ENCODE peak calls at places on chromosome 21, in nine cellular contexts. T is HCT116; N is epithelial cell of esophagus; Q is endothelial cell; C is left cardiac atrium; U is activated CD8-positive, alpha-beta memory T cell treated with anti-CD3 and anti-CD28 coated beads for 4 hours; E is stimulated activated CD4-positive, alpha-beta T cell treated with anti-CD3 and anti-CD28 coated beads, Interleukin-12 subunit alpha, Interleukin-12 subunit beta, amount 100 ng/mL, for 48 hours; G is SK-N-SH; D is effector memory CD8-positive, alpha-beta T cell. L is an unnamed sample.

GRCh38 chr21:46171996-46172862 is 12.0 kb downstream of the SPATC1L start:
- DNase-seq in N (no peak), T (no peak), G (no peak), C (no peak), Q (no peak), D (no peak), E (no peak), U (no peak), L (no peak)

GRCh38 chr21:33651965-33652680 is 9.8 kb downstream of the ITSN1 start:
- DNase-seq in D (no peak), C (no peak), G (no peak), T (no peak), N (no peak), U (no peak), Q (no peak), E (no peak), L (no peak)

GRCh38 chr21:22758478-22758877 is 1760.3 kb downstream of the NCAM2 start:
- DNase-seq in U (no peak), Q (no peak), C (no peak), D (no peak), G (no peak), N (peak; percentile 0), T (no peak), E (no peak), L (no peak)

GRCh38 chr21:42047821-42048613 is 23.1 kb upstream of the UMODL1 start:
- DNase-seq in T (no peak), E (no peak), N (no peak), U (no peak), Q (no peak), D (no peak), C (peak; percentile 75), G (no peak), L (peak; percentile 56)

GRCh38 chr21:25670726-25671125 is 31.7 kb downstream of the JAM2 start:
- DNase-seq in C (no peak), T (no peak), D (no peak), N (no peak), U (no peak), E (no peak), G (no peak), Q (no peak), L (peak; percentile 59)

GRCh38 chr21:36202721-36203602 is 46.3 kb downstream of the DOP1B start:
- DNase-seq in D (no peak), G (no peak), C (no peak), E (no peak), N (peak; percentile 59), T (no peak), U (no peak), Q (no peak), L (no peak)

GRCh38 chr21:44089001-44089911 is 17.9 kb upstream of the PWP2 start:
- DNase-seq in G (no peak), E (no peak), U (no peak), D (peak; percentile 44), C (no peak), N (no peak), Q (no peak), T (no peak), L (no peak)

GRCh38 chr21:33875026-33875695 is 40.4 kb downstream of the ATP5PO start:
- DNase-seq in U (no peak), E (no peak), Q (no peak), N (no peak), D (no peak), G (no peak), T (no peak), C (no peak), L (no peak)

GRCh38 chr21:38151021-38151645 is 105.7 kb upstream of the KCNJ15 start:
- DNase-seq in U (no peak), C (no peak), Q (no peak), T (no peak), E (no peak), D (no peak), N (peak; percentile 64), G (no peak), L (no peak)

GRCh38 chr21:43827015-43827611 is 37.7 kb downstream of the RRP1 start:
- DNase-seq in Q (no peak), U (no peak), E (no peak), G (no peak), C (peak; percentile 53), T (peak; percentile 27), N (peak; percentile 56), D (no peak), L (peak; percentile 5)

GRCh38 chr21:44390886-44391285 is 37.5 kb downstream of the TRPM2 start:
- DNase-seq in C (no peak), N (no peak), G (peak; percentile 11), D (no peak), Q (no peak), U (no peak), E (no peak), T (no peak), L (no peak)

GRCh38 chr21:9730866-9731265 is 790.5 kb upstream of the TPTE start:
- DNase-seq in U (no peak), N (no peak), G (no peak), Q (no peak), T (no peak), D (no peak), C (no peak), E (no peak), L (no peak)

GRCh38 chr21:29524055-29524454 is 225.3 kb downstream of the BACH1 start:
- DNase-seq in D (no peak), C (no peak), N (no peak), E (no peak), Q (no peak), G (no peak), U (no peak), T (no peak), L (no peak)

GRCh38 chr21:33230518-33231324 is 983 bp downstream of the IFNAR2 start:
- DNase-seq in G (peak; percentile 81), N (peak; percentile 90), T (no peak), C (peak; percentile 67), Q (peak; percentile 48), E (no peak), U (no peak), D (no peak), L (no peak)

GRCh38 chr21:30083120-30083945 is 83.3 kb downstream of the CLDN17 start:
- DNase-seq in D (no peak), T (no peak), N (no peak), E (no peak), Q (no peak), G (no peak), C (no peak), U (no peak), L (no peak)

GRCh38 chr21:42043201-42043895 is 27.8 kb upstream of the UMODL1 start:
- DNase-seq in N (no peak), G (no peak), E (no peak), T (no peak), U (no peak), Q (no peak), D (no peak), C (no peak), L (no peak)

GRCh38 chr21:38379171-38379570 is 119.1 kb downstream of the ERG start:
- DNase-seq in C (no peak), U (no peak), T (no peak), Q (no peak), D (no peak), G (no peak), N (peak; percentile 29), E (no peak), L (no peak)

GRCh38 chr21:39637971-39638628 is 25.4 kb downstream of the B3GALT5 start:
- DNase-seq in T (no peak), C (no peak), U (no peak), G (no peak), N (peak; percentile 14), D (no peak), E (no peak), Q (no peak), L (no peak)

GRCh38 chr21:24420694-24421093 is 1186.6 kb downstream of the MRPL39 start:
- DNase-seq in G (no peak), Q (no peak), N (no peak), E (no peak), T (no peak), U (no peak), D (no peak), C (no peak), L (no peak)

GRCh38 chr21:17003763-17004373 is 509.0 kb upstream of the CXADR start:
- DNase-seq in C (no peak), E (no peak), Q (no peak), G (no peak), N (peak; percentile 71), T (no peak), U (no peak), D (no peak), L (no peak)

GRCh38 chr21:38260426-38260825 is 3.6 kb downstream of the KCNJ15 start:
- DNase-seq in D (no peak), C (no peak), E (no peak), T (no peak), U (no peak), G (no peak), Q (no peak), N (no peak), L (no peak)

GRCh38 chr21:36881223-36881622 is 85.2 kb downstream of the HLCS start:
- DNase-seq in E (no peak), T (no peak), N (no peak), G (no peak), D (no peak), Q (no peak), U (no peak), C (no peak), L (no peak)

GRCh38 chr21:22355949-22356348 is 1357.7 kb downstream of the NCAM2 start:
- DNase-seq in E (no peak), N (no peak), Q (no peak), T (no peak), C (no peak), U (no peak), D (no peak), G (no peak), L (no peak)

GRCh38 chr21:46564391-46564790 is 40.5 kb downstream of the S100B start:
- DNase-seq in N (no peak), D (no peak), Q (no peak), G (no peak), T (no peak), U (no peak), C (no peak), E (no peak), L (no peak)

GRCh38 chr21:44890338-44890931 is 16.9 kb upstream of the PTTG1IP start:
- DNase-seq in U (no peak), G (peak; percentile 61), E (no peak), C (no peak), D (no peak), N (no peak), Q (no peak), T (no peak), L (no peak)

GRCh38 chr21:36429672-36430546 is 44.7 kb downstream of the CHAF1B start:
- DNase-seq in N (peak; percentile 100), C (peak; percentile 92), U (peak; percentile 60), T (peak; percentile 95), Q (peak; percentile 84), D (peak; percentile 36), E (peak; percentile 78), G (peak; percentile 65), L (peak; percentile 88)